ENCODE peak calls at places on chromosomes 13 and 19, in four cellular contexts. One of them, this sample, is unnamed.
A peak's percentile ranks its signal among the peaks of the same experiment; 100 is the strongest.

GRCh38 chr13:110546933-110547332 is 14.6 kb downstream of the RAB20 start:
- DNase-seq in uterus: no peak
- DNase-seq in upper lobe of right lung: peak; percentile 87
- DNase-seq in right cardiac atrium: peak; percentile 89
- DNase-seq in this sample: peak; percentile 78

GRCh38 chr19:51490676-51491075 is 10.9 kb downstream of the SIGLEC12 start:
- DNase-seq in upper lobe of right lung: no peak
- DNase-seq in right cardiac atrium: no peak
- DNase-seq in uterus: no peak
- DNase-seq in this sample: no peak

GRCh38 chr19:8571006-8571411 is 6.2 kb downstream of the MYO1F start:
- DNase-seq in right cardiac atrium: peak; percentile 52
- DNase-seq in uterus: no peak
- DNase-seq in upper lobe of right lung: peak; percentile 76
- DNase-seq in this sample: peak; percentile 27

GRCh38 chr19:34994643-34995471 is 5.3 kb upstream of the GRAMD1A start:
- DNase-seq in upper lobe of right lung: peak; percentile 80
- DNase-seq in right cardiac atrium: peak; percentile 62
- DNase-seq in uterus: no peak
- DNase-seq in this sample: no peak

GRCh38 chr19:16417660-16418596 is 53.8 kb downstream of the EPS15L1 start:
- DNase-seq in uterus: peak; percentile 71
- DNase-seq in upper lobe of right lung: peak; percentile 83
- DNase-seq in right cardiac atrium: peak; percentile 74
- DNase-seq in this sample: peak; percentile 75

GRCh38 chr19:28429356-28429755 is 783.6 kb downstream of the UQCRFS1 start:
- DNase-seq in right cardiac atrium: no peak
- DNase-seq in uterus: no peak
- DNase-seq in upper lobe of right lung: no peak
- DNase-seq in this sample: no peak

GRCh38 chr19:12750851-12751250 is 740 bp upstream of the BEST2 start:
- DNase-seq in right cardiac atrium: no peak
- DNase-seq in upper lobe of right lung: no peak
- DNase-seq in uterus: no peak
- DNase-seq in this sample: no peak

GRCh38 chr19:44987148-44987675 is 14.1 kb upstream of the RELB start:
- DNase-seq in right cardiac atrium: no peak
- DNase-seq in upper lobe of right lung: no peak
- DNase-seq in uterus: no peak
- DNase-seq in this sample: no peak

GRCh38 chr19:34962945-34963530 is 991 bp downstream of the ZNF792 start:
- DNase-seq in upper lobe of right lung: no peak
- DNase-seq in uterus: no peak
- DNase-seq in right cardiac atrium: no peak
- DNase-seq in this sample: no peak

GRCh38 chr19:39434123-39435076 is 1.3 kb downstream of the RPS16 start:
- DNase-seq in right cardiac atrium: no peak
- DNase-seq in upper lobe of right lung: no peak
- DNase-seq in uterus: no peak
- DNase-seq in this sample: no peak

GRCh38 chr19:38034153-38034835 is 127.3 kb downstream of the SIPA1L3 start:
- DNase-seq in uterus: no peak
- DNase-seq in right cardiac atrium: no peak
- DNase-seq in upper lobe of right lung: no peak
- DNase-seq in this sample: no peak

GRCh38 chr13:36310417-36311108 is 12.9 kb upstream of the CCDC169 start:
- DNase-seq in upper lobe of right lung: no peak
- DNase-seq in right cardiac atrium: no peak
- DNase-seq in uterus: no peak
- DNase-seq in this sample: no peak

GRCh38 chr19:33684550-33685303 is 63.0 kb downstream of the CHST8 start:
- DNase-seq in upper lobe of right lung: peak; percentile 61
- DNase-seq in right cardiac atrium: no peak
- DNase-seq in uterus: no peak
- DNase-seq in this sample: no peak

GRCh38 chr13:74270018-74270417 is 135.8 kb upstream of the KLF12 start:
- DNase-seq in right cardiac atrium: no peak
- DNase-seq in uterus: no peak
- DNase-seq in upper lobe of right lung: no peak
- DNase-seq in this sample: no peak

GRCh38 chr19:419721-420515 is 11.0 kb upstream of the C2CD4C start:
- DNase-seq in upper lobe of right lung: no peak
- DNase-seq in uterus: no peak
- DNase-seq in right cardiac atrium: peak; percentile 5
- DNase-seq in this sample: no peak

GRCh38 chr19:8610041-8610927 is at the start of gene ADAMTS10:
- DNase-seq in right cardiac atrium: peak; percentile 62
- DNase-seq in uterus: peak; percentile 51
- DNase-seq in upper lobe of right lung: no peak
- DNase-seq in this sample: peak; percentile 51

GRCh38 chr19:43751466-43752220 is 3.1 kb downstream of the SMG9 start:
- DNase-seq in right cardiac atrium: no peak
- DNase-seq in upper lobe of right lung: no peak
- DNase-seq in uterus: no peak
- DNase-seq in this sample: no peak

GRCh38 chr13:32454886-32455593 is 27.1 kb upstream of the N4BP2L1 start:
- DNase-seq in upper lobe of right lung: no peak
- DNase-seq in uterus: no peak
- DNase-seq in right cardiac atrium: no peak
- DNase-seq in this sample: no peak

GRCh38 chr19:17052439-17052838 is 22.8 kb downstream of the HAUS8 start:
- DNase-seq in right cardiac atrium: no peak
- DNase-seq in uterus: peak; percentile 35
- DNase-seq in upper lobe of right lung: no peak
- DNase-seq in this sample: no peak

GRCh38 chr13:25881946-25882574 is 169.8 kb downstream of the SHISA2 start:
- DNase-seq in right cardiac atrium: no peak
- DNase-seq in upper lobe of right lung: no peak
- DNase-seq in uterus: no peak
- DNase-seq in this sample: no peak

GRCh38 chr19:49542446-49542845 is 14.6 kb downstream of the RCN3 start:
- DNase-seq in upper lobe of right lung: no peak
- DNase-seq in right cardiac atrium: no peak
- DNase-seq in uterus: no peak
- DNase-seq in this sample: no peak

GRCh38 chr13:23996456-23996855 is 99.2 kb upstream of the C1QTNF9B start:
- DNase-seq in upper lobe of right lung: no peak
- DNase-seq in right cardiac atrium: no peak
- DNase-seq in uterus: no peak
- DNase-seq in this sample: no peak

GRCh38 chr13:113454936-113455335 is 1.6 kb upstream of the ADPRHL1 start:
- DNase-seq in right cardiac atrium: no peak
- DNase-seq in uterus: no peak
- DNase-seq in upper lobe of right lung: peak; percentile 49
- DNase-seq in this sample: no peak

GRCh38 chr19:45852145-45852750 is 10.7 kb downstream of the SYMPK start:
- DNase-seq in upper lobe of right lung: no peak
- DNase-seq in right cardiac atrium: no peak
- DNase-seq in uterus: no peak
- DNase-seq in this sample: no peak

DNA sequence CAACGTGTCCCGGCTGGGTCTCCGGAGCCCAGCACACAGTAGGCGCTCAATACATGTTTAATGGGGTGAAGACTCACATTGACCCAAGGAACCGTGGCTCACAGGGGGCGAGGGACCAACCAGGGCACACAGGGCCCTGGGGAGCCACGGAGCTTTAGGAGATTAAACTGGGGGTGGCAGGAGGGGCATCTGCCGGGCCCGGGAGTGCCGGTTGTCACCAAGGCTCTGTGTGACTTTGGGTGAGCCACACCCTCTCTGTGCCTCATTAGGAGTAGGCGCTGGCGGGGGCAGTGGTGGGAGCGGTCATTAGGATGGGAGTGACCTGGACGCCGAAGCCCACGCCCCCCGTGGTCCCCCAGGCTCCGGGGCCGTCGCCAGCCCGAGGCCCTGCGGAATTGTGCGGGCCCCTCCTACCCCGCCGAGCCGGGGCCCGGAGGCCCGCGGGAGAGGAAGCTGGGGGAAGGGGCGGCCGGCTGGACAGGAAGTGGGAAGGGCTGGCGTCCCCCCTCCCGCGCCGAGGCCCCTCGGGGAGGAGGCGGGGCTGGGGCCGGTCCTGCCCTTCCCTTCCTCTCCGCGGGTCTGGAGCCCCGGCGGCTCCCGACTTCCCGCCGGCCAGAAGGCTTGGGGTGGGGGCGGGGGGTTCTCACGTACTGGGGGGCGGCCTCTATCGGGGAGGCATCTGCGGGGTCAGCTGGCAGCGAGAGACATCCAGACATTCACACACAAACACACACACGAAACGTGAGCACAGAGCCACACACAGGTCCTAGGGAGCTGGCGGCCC is 1.8 kb upstream of the SSBP4 start:
- DNase-seq in uterus: peak; percentile 86
- DNase-seq in upper lobe of right lung: peak; percentile 89
- DNase-seq in right cardiac atrium: peak; percentile 91
- DNase-seq in this sample: peak; percentile 88
- H3K4me1 ChIP-seq in uterus: peaks cover 34% of the 10 kb centered on the region
- H3K4me1 ChIP-seq in upper lobe of right lung: peaks cover 61% of the 10 kb centered on the region
- H3K4me1 ChIP-seq in right cardiac atrium: peaks cover 7% of the 10 kb centered on the region
- H3K4me1 ChIP-seq in this sample: peaks cover 73% of the 10 kb centered on the region

GRCh38 chr13:39451301-39451700 is 151.7 kb downstream of the LHFPL6 start:
- DNase-seq in uterus: no peak
- DNase-seq in right cardiac atrium: no peak
- DNase-seq in upper lobe of right lung: no peak
- DNase-seq in this sample: no peak
- H3K4me1 ChIP-seq in uterus: no peaks in the 10 kb centered on the region
- H3K4me1 ChIP-seq in right cardiac atrium: peaks cover 11% of the 10 kb centered on the region
- H3K4me1 ChIP-seq in upper lobe of right lung: peaks cover 45% of the 10 kb centered on the region
- H3K4me1 ChIP-seq in this sample: peaks cover 96% of the 10 kb centered on the region

DNA sequence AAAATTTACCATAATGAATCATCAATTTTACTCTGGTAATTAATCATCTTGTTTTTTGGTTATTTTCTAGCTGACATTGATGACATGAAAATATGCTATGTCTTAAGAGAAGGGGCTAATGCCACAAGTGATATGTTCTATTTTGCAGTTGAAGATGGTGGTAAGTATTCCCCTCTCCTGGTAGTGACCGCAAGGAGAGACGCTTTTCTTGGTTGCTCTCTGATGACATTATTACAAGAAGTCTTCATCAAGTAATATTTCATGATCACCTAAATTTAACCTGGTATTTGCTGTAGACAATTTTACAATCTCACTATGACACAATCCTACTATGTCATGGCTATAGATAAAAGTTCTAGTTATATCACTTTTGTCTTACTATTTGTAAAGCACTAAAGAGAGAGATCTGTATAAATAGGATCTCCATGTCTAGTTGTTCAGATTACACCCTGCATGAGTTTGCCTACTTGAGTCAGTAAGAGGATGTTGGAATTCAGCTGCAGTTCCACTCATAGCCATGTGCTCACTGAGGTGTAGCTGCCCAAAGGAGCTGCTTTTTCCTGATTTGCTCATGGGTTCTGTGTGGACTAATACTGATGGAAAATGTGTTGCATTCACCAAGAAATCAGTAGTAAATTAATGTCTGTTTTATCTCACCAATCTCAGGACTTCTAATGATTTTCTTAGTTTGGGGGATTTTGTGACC is 10.9 kb downstream of the FREM2 start:
- DNase-seq in uterus: no peak
- DNase-seq in upper lobe of right lung: no peak
- DNase-seq in right cardiac atrium: no peak
- DNase-seq in this sample: no peak
- H3K4me1 ChIP-seq in uterus: no peaks in the 10 kb centered on the region
- H3K4me1 ChIP-seq in upper lobe of right lung: no peaks in the 10 kb centered on the region
- H3K4me1 ChIP-seq in right cardiac atrium: peaks cover 2% of the 10 kb centered on the region
- H3K4me1 ChIP-seq in this sample: peaks cover 8% of the 10 kb centered on the region

GRCh38 chr13:109529964-109530363 is 256.4 kb downstream of the IRS2 start:
- DNase-seq in uterus: no peak
- DNase-seq in right cardiac atrium: no peak
- DNase-seq in upper lobe of right lung: no peak
- DNase-seq in this sample: no peak
- H3K4me1 ChIP-seq in uterus: no peaks in the 10 kb centered on the region
- H3K4me1 ChIP-seq in right cardiac atrium: no peaks in the 10 kb centered on the region
- H3K4me1 ChIP-seq in upper lobe of right lung: no peaks in the 10 kb centered on the region
- H3K4me1 ChIP-seq in this sample: no peaks in the 10 kb centered on the region

GRCh38 chr19:48253999-48254398 is 1.7 kb downstream of the CARD8 start:
- DNase-seq in uterus: no peak
- DNase-seq in upper lobe of right lung: no peak
- DNase-seq in right cardiac atrium: no peak
- DNase-seq in this sample: no peak

GRCh38 chr19:48254529-48254970 is 1.2 kb downstream of the CARD8 start:
- DNase-seq in upper lobe of right lung: no peak
- DNase-seq in uterus: no peak
- DNase-seq in right cardiac atrium: no peak
- DNase-seq in this sample: no peak

GRCh38 chr19:48258350-48258749 is 2.6 kb upstream of the CARD8 start:
- DNase-seq in right cardiac atrium: no peak
- DNase-seq in upper lobe of right lung: no peak
- DNase-seq in uterus: no peak
- DNase-seq in this sample: no peak

GRCh38 chr19:48252625-48253024 is 3.1 kb downstream of the CARD8 start:
- DNase-seq in right cardiac atrium: no peak
- DNase-seq in uterus: no peak
- DNase-seq in upper lobe of right lung: no peak
- DNase-seq in this sample: no peak

DNA sequence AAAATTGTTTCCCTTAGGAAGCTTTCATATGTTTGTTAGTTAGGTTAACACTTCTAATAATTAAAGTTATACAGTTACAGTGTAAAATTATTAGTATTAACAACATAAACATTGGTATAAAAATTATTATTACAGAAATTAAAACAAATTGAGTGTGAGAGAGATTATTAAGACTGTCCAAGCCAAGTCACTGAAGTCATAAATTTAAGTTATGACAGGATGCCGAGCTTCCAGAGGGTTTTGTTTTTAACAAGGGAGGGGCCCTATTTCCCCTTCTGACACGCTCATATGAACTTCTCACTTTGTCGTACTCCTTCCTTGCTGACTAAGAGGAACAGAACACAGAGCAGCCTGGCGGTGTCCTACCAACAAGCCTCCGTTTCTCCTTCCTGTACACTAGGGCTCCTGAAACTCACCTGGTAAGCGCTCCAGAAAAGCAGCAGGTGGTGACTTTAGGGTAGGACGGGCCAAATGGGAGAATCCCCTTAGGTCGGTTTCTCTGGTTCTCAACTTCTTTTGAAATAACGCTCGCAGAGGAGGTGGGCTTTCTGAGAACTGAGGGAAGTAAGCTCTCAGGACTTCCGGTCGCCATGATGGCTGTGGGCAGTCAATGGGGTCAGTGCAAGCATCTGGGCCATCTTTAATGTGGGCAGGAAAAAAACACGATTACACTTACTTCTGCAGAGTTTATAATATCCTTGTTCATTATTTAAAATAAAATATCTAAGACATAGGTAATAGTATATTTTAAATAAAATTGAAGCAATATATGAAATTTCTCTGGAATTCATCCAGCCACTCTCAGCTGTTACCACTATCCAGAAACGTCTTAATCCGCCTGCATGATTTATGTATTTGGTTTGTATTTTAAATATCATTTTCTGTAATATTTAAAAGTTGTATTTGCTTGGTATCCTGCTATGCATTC is at the start of gene CARD8:
- DNase-seq in upper lobe of right lung: peak; percentile 87
- DNase-seq in right cardiac atrium: peak; percentile 80
- DNase-seq in uterus: peak; percentile 74
- DNase-seq in this sample: peak; percentile 80
- H3K4me1 ChIP-seq in upper lobe of right lung: peaks cover 49% of the 10 kb centered on the region
- H3K4me1 ChIP-seq in right cardiac atrium: no peaks in the 10 kb centered on the region
- H3K4me1 ChIP-seq in uterus: peaks cover 4% of the 10 kb centered on the region
- H3K4me1 ChIP-seq in this sample: peaks cover 54% of the 10 kb centered on the region

GRCh38 chr13:101116826-101117225 is 299.5 kb downstream of the NALCN start:
- DNase-seq in upper lobe of right lung: no peak
- DNase-seq in uterus: no peak
- DNase-seq in right cardiac atrium: no peak
- DNase-seq in this sample: no peak
- H3K4me1 ChIP-seq in upper lobe of right lung: no peaks in the 10 kb centered on the region
- H3K4me1 ChIP-seq in uterus: no peaks in the 10 kb centered on the region
- H3K4me1 ChIP-seq in right cardiac atrium: no peaks in the 10 kb centered on the region
- H3K4me1 ChIP-seq in this sample: no peaks in the 10 kb centered on the region

GRCh38 chr19:1467228-1467511 is 11.8 kb downstream of the C19orf25 start:
- DNase-seq in upper lobe of right lung: no peak
- DNase-seq in uterus: no peak
- DNase-seq in right cardiac atrium: no peak
- DNase-seq in this sample: no peak
- H3K4me1 ChIP-seq in upper lobe of right lung: peaks cover 36% of the 10 kb centered on the region
- H3K4me1 ChIP-seq in uterus: peaks cover 53% of the 10 kb centered on the region
- H3K4me1 ChIP-seq in right cardiac atrium: peaks cover 10% of the 10 kb centered on the region
- H3K4me1 ChIP-seq in this sample: peaks cover 69% of the 10 kb centered on the region